ENCODE peak calls at places on chromosomes 6 and 20, in eight cellular contexts. F is GM12892; Q is T-helper 2 cell; D is stimulated activated CD8-positive, alpha-beta memory T cell treated with anti-CD3 and anti-CD28 coated beads, Interleukin-12 subunit alpha, Interleukin-12 subunit beta, amount 100 ng/mL, for 4 hours; T is upper lobe of right lung; E is A172; L is AG09319; P is GM20000. W is an unnamed sample.

GRCh38 chr6:6694825-6695710 is 106.5 kb downstream of the LY86 start:
- DNase-seq in F (no peak), D (no peak), Q (no peak), T (peak; percentile 85), P (no peak), L (no peak), E (no peak), W (no peak)

GRCh38 chr6:16630035-16630643 is 131.1 kb downstream of the ATXN1 start:
- DNase-seq in D (no peak), T (no peak), Q (no peak), P (no peak), F (no peak), E (no peak), L (no peak), W (no peak)

GRCh38 chr20:52497731-52498130 is 306.2 kb upstream of the ZFP64 start:
- DNase-seq in P (no peak), D (no peak), L (no peak), T (no peak), F (no peak), E (peak; percentile 41), Q (no peak), W (peak; percentile 11)

GRCh38 chr20:47662483-47663353 is 122.6 kb downstream of the SULF2 start:
- DNase-seq in F (no peak), D (no peak), P (no peak), E (no peak), T (no peak), Q (no peak), L (no peak), W (no peak)

GRCh38 chr6:109165392-109165964 is 70.2 kb downstream of the CEP57L1 start:
- DNase-seq in F (no peak), Q (no peak), E (peak; percentile 43), T (no peak), L (peak; percentile 44), D (no peak), P (no peak), W (peak; percentile 22)

GRCh38 chr20:50528804-50529351 is 18.7 kb downstream of the PTPN1 start:
- DNase-seq in D (no peak), L (no peak), Q (no peak), P (peak; percentile 29), F (no peak), E (no peak), T (no peak), W (no peak)

GRCh38 chr20:60117040-60117439 is 158.8 kb downstream of the CDH26 start:
- DNase-seq in P (no peak), F (no peak), T (no peak), E (no peak), L (no peak), Q (no peak), D (no peak), W (peak; percentile 55)

GRCh38 chr6:103707596-103708325 is 1152.0 kb downstream of the HACE1 start:
- DNase-seq in Q (no peak), E (no peak), F (no peak), T (no peak), L (no peak), D (no peak), P (no peak), W (no peak)

GRCh38 chr20:42721923-42722322 is 467.8 kb downstream of the PTPRT start:
- DNase-seq in P (no peak), Q (no peak), F (no peak), T (no peak), D (no peak), L (no peak), E (no peak), W (no peak)

GRCh38 chr6:46888031-46888430 is 33.7 kb downstream of the ADGRF5 start:
- DNase-seq in E (peak; percentile 21), F (no peak), T (no peak), L (no peak), Q (no peak), P (no peak), D (no peak), W (no peak)

GRCh38 chr20:57941121-57941522 is 231.3 kb upstream of the PMEPA1 start:
- DNase-seq in D (no peak), P (no peak), T (no peak), E (no peak), L (no peak), F (no peak), Q (no peak), W (no peak)

GRCh38 chr20:19785173-19785799 is 27.2 kb downstream of the RIN2 start:
- DNase-seq in Q (no peak), L (no peak), F (no peak), D (no peak), T (no peak), P (no peak), E (no peak), W (no peak)

GRCh38 chr6:53768636-53769035 is 26.2 kb upstream of the LRRC1 start:
- DNase-seq in F (no peak), E (no peak), T (no peak), Q (no peak), P (no peak), L (no peak), D (no peak), W (no peak)

GRCh38 chr20:54015496-54015895 is 54.9 kb downstream of the BCAS1 start:
- DNase-seq in D (no peak), T (no peak), L (no peak), F (no peak), Q (no peak), P (no peak), E (no peak), W (no peak)

GRCh38 chr6:68876792-68877493 is 241.9 kb downstream of the ADGRB3 start:
- DNase-seq in T (no peak), D (no peak), E (no peak), P (peak; percentile 17), L (no peak), Q (no peak), F (no peak), W (no peak)

GRCh38 chr6:134063966-134064445 is 11.6 kb upstream of the SLC2A12 start:
- DNase-seq in F (peak; percentile 29), L (peak; percentile 66), Q (peak; percentile 17), E (peak; percentile 67), P (peak; percentile 74), T (no peak), D (peak; percentile 31), W (no peak)

GRCh38 chr6:116412270-116412669 is 41.5 kb downstream of the DSE start:
- DNase-seq in D (no peak), L (no peak), F (no peak), P (no peak), E (no peak), Q (no peak), T (no peak), W (no peak)

GRCh38 chr6:52634211-52634610 is 36.7 kb upstream of the TMEM14A start:
- DNase-seq in P (no peak), T (no peak), F (no peak), Q (no peak), E (no peak), L (no peak), D (no peak), W (no peak)

GRCh38 chr6:37607949-37608348 is 89.7 kb downstream of the MDGA1 start:
- DNase-seq in F (no peak), T (no peak), Q (no peak), P (no peak), L (no peak), E (peak; percentile 33), D (no peak), W (no peak)

GRCh38 chr20:9615766-9616454 is 101.5 kb downstream of the LAMP5 start:
- DNase-seq in F (no peak), Q (no peak), D (no peak), L (no peak), P (peak; percentile 40), E (no peak), T (no peak), W (no peak)

GRCh38 chr6:110430236-110430635 is 14.9 kb upstream of the DDO start:
- DNase-seq in T (no peak), Q (no peak), E (no peak), P (no peak), F (no peak), D (no peak), L (no peak), W (no peak)

GRCh38 chr6:83505376-83505775 is 7.0 kb upstream of the PRSS35 start:
- DNase-seq in E (no peak), Q (no peak), D (no peak), T (no peak), P (no peak), L (no peak), F (no peak), W (no peak)

GRCh38 chr6:138821519-138821918 is 25.6 kb downstream of the ECT2L start:
- DNase-seq in T (no peak), P (no peak), E (no peak), D (no peak), F (no peak), L (no peak), Q (no peak), W (no peak)

GRCh38 chr6:32868257-32868788 is 14.3 kb downstream of the PSMB9 start:
- DNase-seq in T (peak; percentile 78), L (no peak), P (peak; percentile 65), D (peak; percentile 64), F (no peak), Q (peak; percentile 79), E (peak; percentile 62), W (no peak)

GRCh38 chr6:50816115-50816675 is 2.5 kb upstream of the TFAP2B start:
- DNase-seq in F (no peak), D (no peak), P (peak; percentile 82), T (peak; percentile 72), L (peak; percentile 16), E (peak; percentile 21), Q (peak; percentile 31), W (no peak)

GRCh38 chr20:60086936-60087562 is 128.8 kb downstream of the CDH26 start:
- DNase-seq in T (no peak), Q (no peak), F (no peak), L (no peak), D (no peak), E (no peak), P (no peak), W (no peak)

GRCh38 chr6:143196525-143197225 is 136.0 kb downstream of the AIG1 start:
- DNase-seq in P (no peak), E (peak; percentile 29), F (no peak), D (no peak), T (no peak), L (peak; percentile 65), Q (no peak), W (no peak)

GRCh38 chr6:117346142-117346930 is 79.4 kb downstream of the ROS1 start:
- DNase-seq in F (no peak), D (no peak), T (no peak), L (no peak), P (peak; percentile 13), E (peak; percentile 4), Q (no peak), W (no peak)

GRCh38 chr20:61736751-61737310 is 328.9 kb downstream of the TAF4 start:
- DNase-seq in E (no peak), T (no peak), F (no peak), D (no peak), P (no peak), L (no peak), Q (no peak), W (no peak)